ENCODE peak calls at places on chromosomes 5 and 9, in eight cellular contexts. O is H7, U is spleen, C is left lung, G is IMR-90, H is AG04450, E is mesendoderm, X is adrenal gland. K is an unnamed sample. For H3K27me3, the result is how much of the 10 kb centered on the place peaks cover.

GRCh38 chr5:3324421-3325101 is 271.1 kb upstream of the IRX1 start:
- DNase-seq in O (peak), U (peak), C (no peak), G (no peak), H (no peak), E (peak), X (no peak), K (no peak)

GRCh38 chr5:144336191-144336590 is 165.5 kb downstream of the KCTD16 start:
- DNase-seq in O (no peak), U (no peak), C (no peak), G (no peak), H (no peak), E (no peak), X (no peak), K (no peak)

GRCh38 chr5:161380550-161380949 is 166.0 kb downstream of the GABRB2 start:
- DNase-seq in O (no peak), U (no peak), C (no peak), G (no peak), H (no peak), E (no peak), X (no peak), K (no peak)

GRCh38 chr5:139554264-139554663 is 6.9 kb upstream of the UBE2D2 start:
- DNase-seq in O (no peak), U (no peak), C (no peak), G (no peak), H (no peak), E (no peak), X (no peak), K (no peak)

GRCh38 chr5:14491505-14491904 is 90.1 kb upstream of the OTULINL start:
- DNase-seq in O (no peak), U (no peak), C (no peak), G (peak), H (no peak), E (no peak), X (no peak), K (no peak)

GRCh38 chr9:113705938-113706519 is 170.1 kb upstream of the ZNF618 start:
- DNase-seq in O (no peak), U (no peak), C (no peak), G (no peak), H (no peak), E (peak), X (no peak), K (no peak)

GRCh38 chr5:40317023-40317422 is 362.7 kb upstream of the PTGER4 start:
- DNase-seq in O (no peak), U (no peak), C (no peak), G (no peak), H (no peak), E (no peak), X (no peak), K (no peak)

GRCh38 chr5:124806026-124806856 is 59.8 kb upstream of the ZNF608 start:
- DNase-seq in O (peak), U (no peak), C (peak), G (peak), H (peak), E (peak), X (peak), K (no peak)

GRCh38 chr5:151227918-151228447 is 4.1 kb upstream of the CCDC69 start:
- DNase-seq in O (no peak), U (no peak), C (no peak), G (no peak), H (no peak), E (no peak), X (no peak), K (no peak)

GRCh38 chr9:131046093-131046380 is 37.1 kb downstream of the LAMC3 start:
- DNase-seq in O (no peak), U (no peak), C (no peak), G (no peak), H (no peak), E (no peak), X (no peak), K (no peak)

GRCh38 chr5:17065468-17065867 is 129.4 kb upstream of the MYO10 start:
- DNase-seq in O (no peak), U (no peak), C (no peak), G (no peak), H (no peak), E (peak), X (no peak), K (no peak)

GRCh38 chr9:84140535-84141101 is 160.0 kb downstream of the RMI1 start:
- DNase-seq in O (peak), U (peak), C (no peak), G (peak), H (no peak), E (peak), X (peak), K (no peak)

GRCh38 chr5:65862384-65862783 is 64.0 kb upstream of the ERBIN start:
- DNase-seq in O (no peak), U (no peak), C (no peak), G (peak), H (no peak), E (no peak), X (no peak), K (no peak)

GRCh38 chr9:129197978-129198736 is 20.1 kb upstream of the IER5L start:
- DNase-seq in O (no peak), U (no peak), C (peak), G (peak), H (peak), E (peak), X (peak), K (no peak)

GRCh38 chr5:145689235-145689634 is 145.9 kb downstream of the PRELID2 start:
- DNase-seq in O (no peak), U (no peak), C (no peak), G (no peak), H (no peak), E (no peak), X (no peak), K (no peak)
- H3K27me3 ChIP-seq in O (under half), U (under half), C (under half), G (under half), H (under half), E (under half), X (under half), K (under half)

GRCh38 chr9:34648673-34649072 is 2.2 kb downstream of the GALT start:
- DNase-seq in O (no peak), U (no peak), C (no peak), G (no peak), H (no peak), E (no peak), X (no peak), K (no peak)
- H3K27me3 ChIP-seq in O (under half), U (under half), C (under half), G (under half), H (under half), E (under half), X (under half), K (under half)

GRCh38 chr9:37039065-37039464 is 5.0 kb upstream of the PAX5 start:
- DNase-seq in O (no peak), U (no peak), C (no peak), G (no peak), H (no peak), E (no peak), X (no peak), K (no peak)

GRCh38 chr9:37037744-37038640 is 3.9 kb upstream of the PAX5 start:
- DNase-seq in O (peak), U (peak), C (no peak), G (no peak), H (no peak), E (peak), X (no peak), K (no peak)

GRCh38 chr9:37046683-37047082 is 12.6 kb upstream of the PAX5 start:
- DNase-seq in O (no peak), U (no peak), C (no peak), G (no peak), H (no peak), E (no peak), X (no peak), K (no peak)

GRCh38 chr9:37040508-37041127 is 6.5 kb upstream of the PAX5 start:
- DNase-seq in O (no peak), U (no peak), C (no peak), G (no peak), H (no peak), E (no peak), X (no peak), K (no peak)

GRCh38 chr9:37042421-37042820 is 8.4 kb upstream of the PAX5 start:
- DNase-seq in O (no peak), U (no peak), C (no peak), G (no peak), H (no peak), E (no peak), X (no peak), K (no peak)
- H3K27me3 ChIP-seq in O (under half), U (half or more), C (half or more), G (half or more), H (half or more), E (under half), X (under half), K (under half)

DNA sequence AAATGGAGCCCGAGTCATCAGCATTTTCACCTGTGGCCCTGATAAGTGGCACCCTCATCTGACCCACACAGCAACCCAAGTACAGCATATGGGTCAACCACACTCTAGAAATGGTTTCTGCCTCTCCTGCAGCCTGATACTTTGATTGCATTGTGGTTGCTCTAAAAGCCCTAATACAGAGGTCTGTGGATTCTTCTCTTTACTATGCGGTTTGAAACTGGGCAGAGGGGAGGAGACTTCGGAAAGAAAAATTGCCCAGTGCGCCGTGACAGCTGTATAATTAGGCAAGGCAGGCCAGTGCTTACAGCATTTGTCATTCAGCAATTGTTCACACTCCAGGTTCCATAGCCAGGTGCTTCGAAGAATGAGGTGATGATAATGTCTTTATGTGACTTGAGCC is 361.0 kb downstream of the NFIB start:
- DNase-seq in O (no peak), U (no peak), C (no peak), G (no peak), H (no peak), E (no peak), X (no peak), K (no peak)
- H3K27me3 ChIP-seq in O (under half), U (under half), C (under half), G (under half), H (under half), E (under half), X (under half), K (under half)

DNA sequence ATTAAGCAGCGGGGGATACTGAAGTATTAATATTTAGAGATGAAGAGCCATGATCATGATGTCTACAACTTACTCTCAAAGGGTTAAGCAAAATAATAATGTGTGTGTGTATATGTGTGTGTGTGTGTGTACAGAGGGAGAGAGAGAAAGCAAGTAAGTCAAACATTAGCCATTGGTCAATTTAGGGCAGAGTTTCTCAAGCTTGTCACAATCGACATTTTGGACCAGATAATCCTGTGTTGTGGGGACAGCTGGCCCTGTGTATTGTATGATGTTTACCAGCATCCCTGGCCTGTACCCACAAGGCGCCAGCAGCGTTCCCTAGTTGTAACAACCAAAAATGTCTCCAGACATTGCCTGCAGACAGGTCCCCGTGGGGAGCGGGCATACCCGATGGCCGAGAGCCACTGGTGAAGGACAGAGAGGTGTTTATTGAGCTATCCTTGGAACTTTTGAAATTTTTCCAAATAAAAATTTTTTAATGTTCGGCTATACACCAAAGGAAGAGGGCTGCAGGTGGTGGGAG is 46.3 kb downstream of the DUSP1 start:
- DNase-seq in O (no peak), U (peak), C (no peak), G (no peak), H (no peak), E (no peak), X (no peak), K (no peak)
- H3K27me3 ChIP-seq in O (under half), U (under half), C (under half), G (under half), H (under half), E (under half), X (under half), K (under half)

GRCh38 chr9:97856857-97857602 is 4.0 kb downstream of the FOXE1 start:
- DNase-seq in O (no peak), U (no peak), C (no peak), G (no peak), H (no peak), E (no peak), X (no peak), K (no peak)
- H3K27me3 ChIP-seq in O (half or more), U (half or more), C (half or more), G (half or more), H (half or more), E (half or more), X (half or more), K (half or more)

K was measured in BJ.